ENCODE peak calls at places on chromosomes 6 and 20, in five cellular contexts. K is hippocampal formation, D is ELF-1, Y is iris pigment epithelial cell, Z is HS-5. C is an unnamed sample.
A peak's percentile ranks its signal among the peaks of the same experiment; 100 is the strongest.

GRCh38 chr6:142485256-142485655 is 183.4 kb downstream of the ADGRG6 start:
- DNase-seq in D (no peak), Z (no peak), K (no peak), Y (peak; percentile 66), C (no peak)

GRCh38 chr6:115976321-115976870 is 84.3 kb downstream of the FRK start:
- DNase-seq in Y (no peak), K (no peak), D (no peak), Z (no peak), C (no peak)

GRCh38 chr20:40160151-40160550 is 528.9 kb downstream of the MAFB start:
- DNase-seq in Y (peak; percentile 42), D (peak; percentile 86), Z (peak; percentile 18), K (peak; percentile 32), C (peak; percentile 48)

GRCh38 chr6:136767583-136768307 is 24.5 kb downstream of the MAP3K5 start:
- DNase-seq in Y (peak; percentile 53), K (no peak), D (no peak), Z (no peak), C (no peak)

GRCh38 chr6:157128235-157128761 is 195.0 kb downstream of the TMEM242 start:
- DNase-seq in K (no peak), Y (no peak), Z (no peak), D (no peak), C (no peak)

GRCh38 chr6:6717953-6718352 is 129.4 kb downstream of the LY86 start:
- DNase-seq in Z (no peak), Y (peak; percentile 23), D (no peak), K (no peak), C (no peak)

GRCh38 chr6:89954721-89955148 is 60.5 kb downstream of the GJA10 start:
- DNase-seq in Y (no peak), Z (no peak), D (no peak), K (no peak), C (no peak)

GRCh38 chr6:159762681-159763293 is 942 bp downstream of the ACAT2 start:
- DNase-seq in Z (no peak), Y (no peak), K (no peak), D (no peak), C (no peak)

GRCh38 chr6:27873101-27874030 is 38.8 kb downstream of the OR2B2 start:
- DNase-seq in D (peak; percentile 95), K (no peak), Y (peak; percentile 70), Z (peak; percentile 80), C (peak; percentile 80)

GRCh38 chr20:12570371-12570770 is 438.4 kb upstream of the SPTLC3 start:
- DNase-seq in Z (no peak), K (no peak), Y (peak; percentile 1), D (peak; percentile 73), C (no peak)

GRCh38 chr20:33740189-33740588 is 8.4 kb downstream of the ZNF341 start:
- DNase-seq in Z (no peak), D (no peak), K (no peak), Y (no peak), C (no peak)

GRCh38 chr6:120569689-120570088 is 764.6 kb downstream of the TBC1D32 start:
- DNase-seq in D (no peak), Z (peak; percentile 43), Y (no peak), K (no peak), C (no peak)

GRCh38 chr6:36559394-36559793 is 12.1 kb upstream of the STK38 start:
- DNase-seq in D (no peak), Z (no peak), K (no peak), Y (no peak), C (no peak)

GRCh38 chr6:163707385-163708355 is 293.2 kb downstream of the QKI start:
- DNase-seq in D (no peak), Y (no peak), Z (no peak), K (no peak), C (peak; percentile 36)

GRCh38 chr6:91083226-91083625 is 496.4 kb upstream of the MAP3K7 start:
- DNase-seq in Z (peak; percentile 11), K (no peak), D (no peak), Y (peak; percentile 2), C (peak; percentile 48)

GRCh38 chr6:30940361-30941001 is at the start of gene MUCL3:
- DNase-seq in D (no peak), Y (no peak), Z (no peak), K (no peak), C (no peak)

GRCh38 chr20:31573555-31574295 is 31.4 kb upstream of the ID1 start:
- DNase-seq in Y (no peak), K (no peak), Z (no peak), D (no peak), C (no peak)

GRCh38 chr20:3843490-3843889 is 3.1 kb upstream of the MAVS start:
- DNase-seq in D (peak; percentile 64), Y (peak; percentile 78), Z (no peak), K (no peak), C (peak; percentile 26)

GRCh38 chr6:116446399-116446798 is 14.8 kb upstream of the CALHM6 start:
- DNase-seq in Z (no peak), D (no peak), Y (peak; percentile 47), K (no peak), C (no peak)

GRCh38 chr6:97392735-97393134 is 109.7 kb upstream of the MMS22L start:
- DNase-seq in Z (no peak), D (no peak), K (no peak), Y (no peak), C (no peak)

GRCh38 chr6:26032387-26033131 is 54.7 kb upstream of the HFE start:
- DNase-seq in K (no peak), D (peak; percentile 87), Y (peak; percentile 70), Z (peak; percentile 46), C (peak; percentile 84)

GRCh38 chr6:37987559-37987958 is 168.0 kb downstream of the ZFAND3 start:
- DNase-seq in Y (no peak), Z (no peak), D (no peak), K (no peak), C (no peak)

GRCh38 chr20:8094415-8094818 is 37.6 kb upstream of the PLCB1 start:
- DNase-seq in K (peak; percentile 13), Y (peak; percentile 84), D (no peak), Z (no peak), C (peak; percentile 49)

GRCh38 chr6:72824833-72825232 is 203.0 kb downstream of the KCNQ5 start:
- DNase-seq in Y (no peak), D (no peak), K (no peak), Z (no peak), C (no peak)

GRCh38 chr20:11926599-11926998 is 8.9 kb downstream of the BTBD3 start:
- DNase-seq in K (no peak), Z (no peak), D (no peak), Y (no peak), C (no peak)

GRCh38 chr6:161101517-161101916 is 109.9 kb downstream of the MAP3K4 start:
- DNase-seq in Z (no peak), Y (no peak), D (peak; percentile 24), K (peak; percentile 19), C (peak; percentile 25)

GRCh38 chr20:44394520-44395182 is 39.2 kb downstream of the HNF4A start:
- DNase-seq in Y (no peak), Z (no peak), D (no peak), K (no peak), C (no peak)

GRCh38 chr20:2260250-2260649 is 35.6 kb upstream of the TGM3 start:
- DNase-seq in Z (no peak), K (no peak), Y (no peak), D (no peak), C (no peak)

GRCh38 chr20:46688151-46689081 is 828 bp downstream of the TP53RK start:
- DNase-seq in Z (no peak), D (no peak), K (no peak), Y (peak; percentile 67), C (peak; percentile 45)

C was measured in astrocyte of the hippocampus.